ENCODE peak calls at places on chromosomes 3 and 15, in five cellular contexts. T is stomach, K is body of pancreas, E is lower leg skin, V is transverse colon. W is an unnamed sample.

GRCh38 chr15:58793862-58794261 is 22.8 kb downstream of the MINDY2 start:
- DNase-seq in E (peak), V (no peak), K (no peak), T (no peak), W (no peak)

GRCh38 chr3:119627461-119627860 is 29.8 kb downstream of the PLA1A start:
- DNase-seq in K (no peak), E (peak), V (peak), T (no peak), W (no peak)

GRCh38 chr3:9500108-9501050 is 53.2 kb downstream of the LHFPL4 start:
- DNase-seq in V (peak), K (peak), E (no peak), T (peak), W (no peak)

GRCh38 chr3:120145498-120146285 is 51.4 kb upstream of the GSK3B start:
- DNase-seq in K (no peak), E (peak), V (no peak), T (no peak), W (no peak)

GRCh38 chr3:52084216-52084945 is 28.0 kb upstream of the DUSP7 start:
- DNase-seq in T (no peak), E (no peak), V (no peak), K (no peak), W (no peak)

GRCh38 chr3:33115024-33115768 is 1.4 kb downstream of the CRTAP start:
- DNase-seq in E (peak), K (peak), T (peak), V (peak), W (peak)

GRCh38 chr15:77617507-77618285 is 15.0 kb downstream of the LINGO1 start:
- DNase-seq in T (no peak), E (no peak), K (no peak), V (no peak), W (no peak)

GRCh38 chr3:16309558-16309957 is 44.5 kb downstream of the OXNAD1 start:
- DNase-seq in V (no peak), E (no peak), T (no peak), K (no peak), W (no peak)

GRCh38 chr3:160564949-160565441 is 376 bp downstream of the KPNA4 start:
- DNase-seq in V (peak), T (peak), E (peak), K (no peak), W (peak)

GRCh38 chr3:155286745-155287144 is 6.7 kb downstream of the STRIT1 start:
- DNase-seq in V (no peak), E (no peak), K (no peak), T (no peak), W (no peak)

GRCh38 chr15:41494190-41494921 is 682 bp downstream of the ITPKA start:
- DNase-seq in T (peak), E (no peak), K (peak), V (peak), W (no peak)

GRCh38 chr3:26768068-26768651 is 145.6 kb downstream of the LRRC3B start:
- DNase-seq in K (no peak), T (no peak), E (no peak), V (no peak), W (no peak)

GRCh38 chr3:117735481-117736101 is 1026.0 kb downstream of the TUSC7 start:
- DNase-seq in K (no peak), E (no peak), T (no peak), V (no peak), W (no peak)

GRCh38 chr3:52407779-52408178 is 37.1 kb downstream of the SEMA3G start:
- DNase-seq in T (no peak), E (no peak), V (no peak), K (no peak), W (no peak)

GRCh38 chr3:170699158-170700053 is 113.5 kb upstream of the SLC7A14 start:
- DNase-seq in K (no peak), E (no peak), T (no peak), V (no peak), W (no peak)

GRCh38 chr3:78427303-78427702 is 1340.5 kb downstream of the ROBO1 start:
- DNase-seq in T (no peak), K (no peak), V (no peak), E (no peak), W (no peak)

GRCh38 chr3:23859012-23859743 is 53.4 kb downstream of the UBE2E1 start:
- DNase-seq in T (no peak), E (peak), K (no peak), V (no peak), W (peak)

GRCh38 chr3:196868297-196868661 is 559 bp downstream of the SENP5 start:
- DNase-seq in V (peak), T (no peak), K (peak), E (no peak), W (no peak)

GRCh38 chr3:189334064-189334920 is 162.5 kb downstream of the TPRG1 start:
- DNase-seq in T (no peak), E (no peak), V (no peak), K (no peak), W (no peak)

GRCh38 chr3:69948246-69948862 is 51.2 kb upstream of the SAMMSON start:
- DNase-seq in T (no peak), K (no peak), E (no peak), V (no peak), W (no peak)

GRCh38 chr3:126338796-126339241 is 18.4 kb downstream of the KLF15 start:
- DNase-seq in E (no peak), V (peak), K (no peak), T (peak), W (peak)

GRCh38 chr3:102378216-102378615 is 56.6 kb upstream of the ZPLD1 start:
- DNase-seq in E (no peak), K (no peak), T (no peak), V (no peak), W (no peak)

GRCh38 chr3:177196473-177197040 is 725 bp downstream of the TBL1XR1 start:
- DNase-seq in K (no peak), T (peak), V (peak), E (no peak), W (peak)

GRCh38 chr3:194469977-194470376 is 16.8 kb downstream of the ATP13A3 start:
- DNase-seq in K (no peak), V (no peak), T (no peak), E (no peak), W (no peak)

GRCh38 chr3:97692831-97693230 is 71.7 kb upstream of the ARL6 start:
- DNase-seq in K (no peak), E (no peak), V (no peak), T (no peak), W (no peak)

GRCh38 chr15:39942101-39942752 is 8.3 kb downstream of the EIF2AK4 start:
- DNase-seq in V (no peak), E (no peak), T (no peak), K (no peak), W (no peak)

GRCh38 chr15:58477228-58477627 is 45.4 kb downstream of the LIPC start:
- DNase-seq in K (no peak), E (no peak), V (no peak), T (no peak), W (no peak)

GRCh38 chr3:87855211-87855610 is 203.6 kb downstream of the CGGBP1 start:
- DNase-seq in T (no peak), E (no peak), K (no peak), V (no peak), W (no peak)

GRCh38 chr3:60090536-60090935 is 1040.7 kb upstream of the CFAP20DC start:
- DNase-seq in V (no peak), K (no peak), E (no peak), T (no peak), W (no peak)

GRCh38 chr15:85615930-85616329 is 178.8 kb downstream of the KLHL25 start:
- DNase-seq in E (no peak), V (no peak), T (no peak), K (no peak), W (no peak)

GRCh38 chr3:169529013-169529412 is 134.5 kb downstream of the MECOM start:
- DNase-seq in E (no peak), T (no peak), K (no peak), V (no peak), W (no peak)

GRCh38 chr15:45113380-45113990 is 487 bp downstream of the DUOX2 start:
- DNase-seq in V (no peak), E (no peak), K (no peak), T (no peak), W (no peak)

GRCh38 chr3:132135628-132136333 is 101.0 kb upstream of the CPNE4 start:
- DNase-seq in V (no peak), T (no peak), E (no peak), K (no peak), W (no peak)

GRCh38 chr15:39495871-39496459 is 84.9 kb upstream of the THBS1 start:
- DNase-seq in K (no peak), V (no peak), E (no peak), T (no peak), W (no peak)

GRCh38 chr15:74937602-74938371 is at the start of gene COX5A:
- DNase-seq in T (peak), V (peak), K (peak), E (peak), W (peak)

GRCh38 chr15:39685999-39686613 is 96.5 kb downstream of the FSIP1 start:
- DNase-seq in E (peak), T (no peak), V (peak), K (peak), W (peak)

GRCh38 chr3:106435899-106436453 is 567.2 kb upstream of the CBLB start:
- DNase-seq in V (no peak), E (no peak), K (no peak), T (no peak), W (no peak)
- TF ChIP-seq POLR2A in V (no peak), E (no peak), K (no peak), T (no peak), W (no peak)

DNA sequence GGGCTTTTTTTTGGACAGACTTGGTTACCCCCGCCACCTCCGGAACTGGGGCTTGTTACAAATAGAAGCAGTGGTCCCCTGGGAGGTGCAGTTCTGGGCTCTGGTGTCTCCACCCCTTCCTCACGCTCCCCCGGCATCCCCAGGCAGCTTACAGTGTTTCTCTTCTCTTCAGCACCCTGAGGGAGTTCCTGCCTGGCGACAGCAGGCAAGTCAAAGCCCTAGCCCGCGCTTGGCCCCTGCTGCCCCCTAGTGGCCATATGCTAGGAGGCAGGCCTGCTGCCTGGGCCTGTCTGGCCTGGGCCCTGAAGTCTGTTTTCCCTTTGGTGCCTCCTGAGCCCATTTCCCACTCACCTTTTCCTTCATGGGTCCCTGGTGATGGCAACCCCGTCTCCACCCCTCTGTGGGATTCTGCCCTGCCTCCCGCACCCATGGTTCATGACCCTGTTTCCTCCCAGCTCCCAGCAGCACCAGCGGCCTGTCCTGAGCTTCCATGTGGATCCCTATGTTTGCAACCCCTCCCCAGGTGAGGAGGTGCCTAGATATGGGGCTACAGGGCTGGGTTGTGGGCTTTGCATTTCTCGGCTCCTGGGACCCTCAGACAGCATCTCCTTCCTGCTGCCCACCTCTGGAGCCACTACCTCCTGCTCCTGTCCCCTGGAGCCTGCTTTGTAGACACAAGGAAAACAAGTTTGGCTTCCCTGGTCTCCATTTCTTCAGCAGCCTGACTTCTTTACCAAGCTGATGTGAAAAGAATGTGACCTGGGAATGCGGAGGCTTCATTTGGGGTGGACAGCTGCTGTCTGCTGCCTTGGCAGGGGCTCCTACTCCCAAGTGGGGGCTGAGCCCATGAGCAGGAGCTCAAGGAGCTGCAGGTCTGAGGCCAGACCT is 2.2 kb downstream of the SNX22 start:
- DNase-seq in T (peak), V (peak), K (peak), E (peak), W (peak)
- TF ChIP-seq POLR2A in T (peak), V (peak), K (no peak), E (no peak), W (no peak)

DNA sequence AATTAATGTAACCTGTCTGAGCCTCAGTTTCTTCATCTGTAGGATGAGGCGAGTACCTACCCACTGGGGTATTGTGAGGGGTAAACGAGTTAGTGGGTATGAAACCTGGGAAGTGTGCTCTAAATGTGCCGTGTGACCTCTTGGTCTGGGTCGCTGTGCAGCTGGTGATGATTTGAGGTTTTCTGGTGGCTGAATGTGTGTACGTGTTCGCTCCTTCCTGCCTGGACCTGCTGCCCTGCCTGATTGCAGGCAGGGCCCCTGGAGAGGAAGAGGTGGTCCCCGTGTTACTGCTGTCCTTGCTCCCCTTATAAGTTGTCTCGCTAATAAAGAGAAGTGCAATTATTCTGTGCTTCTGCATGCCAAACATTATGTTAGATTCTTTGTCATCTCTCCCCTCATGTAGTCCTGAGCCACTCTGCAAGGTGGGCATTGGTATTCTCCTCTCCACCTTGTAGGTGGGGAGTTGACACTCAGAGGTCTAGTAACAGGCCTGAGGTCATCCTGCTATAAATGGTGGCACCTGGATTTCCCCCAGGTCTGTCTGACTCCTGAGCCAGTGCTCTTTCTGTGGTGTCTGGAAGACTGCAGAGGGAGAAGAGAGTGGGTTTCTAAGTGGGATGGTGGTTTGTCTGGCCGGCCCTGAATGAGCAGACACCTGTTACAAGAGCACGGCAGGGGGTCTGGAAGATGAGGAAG is 15.7 kb downstream of the PDIA5 start:
- DNase-seq in T (no peak), E (no peak), V (no peak), K (no peak), W (no peak)
- TF ChIP-seq POLR2A in T (no peak), E (no peak), V (no peak), K (no peak), W (no peak)

DNA sequence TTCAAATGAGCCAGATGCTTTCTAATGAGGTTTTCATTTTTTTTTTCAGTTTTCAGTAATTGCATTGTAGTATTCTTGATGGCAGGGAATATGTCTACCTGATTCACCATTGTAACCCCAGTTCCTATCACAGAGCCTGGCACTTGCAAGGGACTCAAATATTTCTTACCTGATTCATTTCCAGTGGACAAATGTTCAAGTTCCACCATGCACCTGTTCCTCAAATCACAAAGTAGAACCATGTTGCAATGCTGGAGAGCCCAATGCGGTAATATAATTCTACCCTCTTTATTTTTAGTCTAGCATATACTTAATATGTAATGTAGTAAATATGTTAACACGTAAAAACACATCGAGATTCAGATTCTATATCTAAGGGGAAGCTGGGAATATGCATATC is 722.6 kb downstream of the AGBL1 start:
- DNase-seq in K (no peak), V (no peak), E (no peak), T (no peak), W (peak)
- TF ChIP-seq POLR2A in K (no peak), V (no peak), E (no peak), T (no peak), W (no peak)

DNA sequence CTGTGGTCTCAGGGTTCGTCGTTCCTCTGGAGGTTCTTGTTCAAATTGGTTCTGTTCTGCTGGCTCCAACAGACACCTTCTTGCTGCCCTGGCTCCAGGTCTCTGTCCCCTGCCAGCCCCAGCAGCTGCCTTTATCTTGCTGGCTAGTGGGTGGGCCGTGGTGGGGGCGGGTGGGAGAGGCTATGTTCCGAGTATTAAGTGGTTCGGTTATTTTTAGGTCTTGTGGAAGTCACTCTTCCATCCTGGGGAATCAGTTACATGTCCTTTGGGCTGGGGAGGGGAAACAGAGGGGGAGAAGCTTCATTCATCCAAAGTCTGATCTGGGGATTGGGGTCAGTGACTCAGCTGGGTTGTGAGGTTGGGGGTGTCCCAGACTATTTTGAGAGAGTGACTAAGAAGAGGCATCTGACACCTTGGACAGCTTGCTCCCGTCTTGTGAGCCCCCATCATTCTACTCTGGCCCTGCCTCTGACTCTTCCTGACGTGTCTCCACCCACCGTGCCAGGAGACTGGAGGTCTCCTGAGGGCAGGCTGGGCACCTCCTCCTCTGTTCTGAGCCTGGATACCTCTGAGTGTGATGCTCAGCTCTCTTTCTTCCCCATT is at the start of gene XIRP1:
- DNase-seq in K (no peak), T (no peak), E (no peak), V (no peak), W (peak)
- TF ChIP-seq POLR2A in K (no peak), T (no peak), E (no peak), V (no peak), W (peak)

DNA sequence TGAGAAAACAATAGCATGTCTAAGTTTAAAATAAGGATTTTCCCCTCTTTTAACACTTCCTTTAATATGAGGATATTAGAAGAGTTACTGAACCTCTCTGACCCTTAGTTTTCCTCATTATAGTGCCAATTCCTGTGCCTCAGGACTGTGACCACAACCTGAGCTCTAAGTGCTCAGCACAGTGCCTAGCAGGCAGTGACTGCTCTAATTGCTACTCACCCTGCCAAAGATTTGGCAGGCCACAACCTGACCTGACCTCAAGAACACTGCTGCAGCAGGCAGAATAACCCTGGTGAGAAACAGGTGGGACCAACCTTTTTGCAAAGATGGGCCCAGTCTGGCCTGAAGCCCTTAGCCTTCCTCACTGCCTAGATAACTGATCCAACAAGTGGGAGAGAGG is 35.7 kb downstream of the NBEAL2 start:
- DNase-seq in V (no peak), E (no peak), K (no peak), T (no peak), W (no peak)
- TF ChIP-seq POLR2A in V (no peak), E (no peak), K (no peak), T (no peak), W (no peak)

GRCh38 chr15:60801336-60801735 is 322.4 kb upstream of the ICE2 start:
- DNase-seq in V (no peak), T (no peak), K (no peak), E (no peak), W (no peak)
- TF ChIP-seq POLR2A in V (no peak), T (no peak), K (no peak), E (no peak), W (no peak)

GRCh38 chr3:128075516-128076464 is 23.6 kb downstream of the SEC61A1 start:
- DNase-seq in T (peak), K (peak), E (peak), V (peak), W (peak)

GRCh38 chr3:128076465-128076782 is 24.2 kb downstream of the SEC61A1 start:
- DNase-seq in V (no peak), E (no peak), T (no peak), K (no peak), W (no peak)

GRCh38 chr3:128073807-128074206 is 21.6 kb downstream of the SEC61A1 start:
- DNase-seq in V (no peak), E (no peak), K (no peak), T (no peak), W (no peak)

GRCh38 chr3:128073185-128073725 is 21.0 kb downstream of the SEC61A1 start:
- DNase-seq in K (no peak), T (no peak), E (no peak), V (no peak), W (no peak)

DNA sequence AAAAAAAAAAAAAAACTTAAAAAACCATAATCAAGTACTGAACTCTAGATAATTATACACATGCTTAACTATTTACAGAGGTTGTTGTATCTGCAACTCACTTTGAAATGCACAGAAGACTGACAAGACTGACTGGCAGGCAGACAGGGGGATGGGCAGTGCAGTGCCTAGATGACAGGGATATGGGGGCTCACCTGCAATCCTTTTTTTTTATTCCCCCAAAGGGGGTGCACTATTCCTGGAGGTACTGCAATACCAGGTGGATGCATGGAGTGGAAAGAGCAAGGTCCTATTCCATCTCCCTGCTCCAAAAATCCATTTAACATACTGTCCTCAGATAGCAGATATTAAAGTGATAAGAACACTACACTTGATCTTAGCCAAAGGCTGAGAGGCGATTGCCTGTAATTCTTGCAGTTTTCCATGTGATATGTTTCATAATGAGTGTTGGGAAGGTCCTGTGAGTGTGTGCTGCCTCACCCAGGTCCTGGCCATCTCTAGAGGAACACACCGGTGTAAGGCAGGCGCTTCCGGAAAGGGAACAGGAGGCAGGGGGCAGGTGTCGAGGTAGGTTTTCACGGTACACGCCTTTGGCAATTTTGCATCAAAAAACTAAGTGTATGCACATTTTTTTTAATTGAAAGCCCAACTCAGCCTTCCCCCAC is 22.7 kb downstream of the SEC61A1 start:
- DNase-seq in V (no peak), K (no peak), T (no peak), E (no peak), W (no peak)
- TF ChIP-seq POLR2A in V (no peak), K (no peak), T (no peak), E (no peak), W (no peak)

W was measured in gastrocnemius medialis.